ENCODE peak calls at places on chromosomes 11 and 22, in four cellular contexts. R is fibroblast of pulmonary artery; V is activated naive CD4-positive, alpha-beta T cell; S is transverse colon. G is an unnamed sample.

GRCh38 chr11:71504526-71504925 is 22.5 kb upstream of the KRTAP5-7 start:
- DNase-seq in R (no peak), V (no peak), S (no peak), G (no peak)

GRCh38 chr11:125637840-125638239 is 12.9 kb downstream of the CHEK1 start:
- DNase-seq in S (no peak), R (no peak), V (no peak), G (no peak)

GRCh38 chr22:30459206-30460052 is 12.4 kb downstream of the SEC14L3 start:
- DNase-seq in R (peak; percentile 42), S (no peak), V (no peak), G (no peak)

GRCh38 chr11:404551-405264 is 10.1 kb downstream of the SIGIRR start:
- DNase-seq in V (no peak), S (no peak), R (no peak), G (no peak)

GRCh38 chr11:113557926-113558325 is 82.7 kb upstream of the DRD2 start:
- DNase-seq in V (no peak), S (no peak), R (no peak), G (no peak)

GRCh38 chr11:69427337-69427736 is 54.1 kb upstream of the LINC01488 start:
- DNase-seq in S (no peak), V (no peak), R (no peak), G (no peak)

GRCh38 chr22:36860821-36861659 is at the start of gene NCF4:
- DNase-seq in S (peak; percentile 77), R (no peak), V (no peak), G (no peak)

GRCh38 chr11:121451982-121452608 is at the start of gene SORL1:
- DNase-seq in R (peak; percentile 33), S (peak; percentile 83), V (peak; percentile 25), G (no peak)

GRCh38 chr11:59802639-59803176 is 7.9 kb downstream of the MRPL16 start:
- DNase-seq in S (no peak), V (no peak), R (peak; percentile 76), G (peak; percentile 58)

GRCh38 chr11:36056160-36056751 is 112.4 kb downstream of the LDLRAD3 start:
- DNase-seq in R (peak; percentile 80), V (no peak), S (no peak), G (peak; percentile 26)

GRCh38 chr11:63910605-63911195 is 6.3 kb downstream of the RCOR2 start:
- DNase-seq in S (no peak), R (no peak), V (no peak), G (no peak)

GRCh38 chr11:1205121-1205986 is 17.5 kb upstream of the MUC5B start:
- DNase-seq in S (peak; percentile 10), R (no peak), V (no peak), G (no peak)

GRCh38 chr11:72586591-72587090 is 87.6 kb downstream of the PDE2A start:
- DNase-seq in S (no peak), V (no peak), R (no peak), G (no peak)

GRCh38 chr22:29722151-29722550 is 2.3 kb downstream of the CABP7 start:
- DNase-seq in R (no peak), S (no peak), V (no peak), G (no peak)

GRCh38 chr11:104918113-104918824 is 20.0 kb upstream of the CASP12 start:
- DNase-seq in R (peak; percentile 90), V (no peak), S (no peak), G (peak; percentile 67)

GRCh38 chr11:28086569-28086968 is 21.4 kb downstream of the KIF18A start:
- DNase-seq in R (peak; percentile 39), V (no peak), S (no peak), G (peak; percentile 42)

GRCh38 chr11:116874251-116874650 is 36.8 kb upstream of the APOA1 start:
- DNase-seq in V (no peak), R (peak; percentile 39), S (no peak), G (peak; percentile 29)

GRCh38 chr22:44448271-44448780 is 49.7 kb downstream of the RTL6 start:
- DNase-seq in S (peak; percentile 48), R (peak; percentile 96), V (no peak), G (peak; percentile 90)

GRCh38 chr11:128157423-128158298 is 429.7 kb downstream of the ETS1 start:
- DNase-seq in S (peak; percentile 33), V (no peak), R (peak; percentile 89), G (peak; percentile 66)

GRCh38 chr11:18347471-18348125 is 25.2 kb downstream of the GTF2H1 start:
- DNase-seq in S (no peak), R (peak; percentile 43), V (no peak), G (peak; percentile 48)

GRCh38 chr22:25741692-25742626 is at the start of gene MYO18B:
- DNase-seq in R (no peak), V (no peak), S (no peak), G (no peak)

GRCh38 chr22:24066260-24066659 is 55.2 kb downstream of the CABIN1 start:
- DNase-seq in S (no peak), V (no peak), R (no peak), G (no peak)

GRCh38 chr22:39388261-39389011 is 11.1 kb upstream of the TAB1 start:
- DNase-seq in R (peak; percentile 84), V (peak; percentile 27), S (peak; percentile 84), G (peak; percentile 81)

GRCh38 chr11:79758325-79758724 is 317.5 kb upstream of the TENM4 start:
- DNase-seq in V (no peak), R (no peak), S (no peak), G (no peak)

GRCh38 chr11:110962907-110963306 is 250.7 kb upstream of the ARHGAP20 start:
- DNase-seq in R (no peak), S (no peak), V (no peak), G (no peak)

GRCh38 chr11:119101367-119101758 is 290 bp downstream of the DPAGT1 start:
- DNase-seq in R (no peak), S (peak; percentile 44), V (no peak), G (peak; percentile 20)

GRCh38 chr11:75597636-75598035 is 35.6 kb downstream of the SERPINH1 start:
- DNase-seq in V (no peak), R (peak; percentile 44), S (no peak), G (peak; percentile 29)

GRCh38 chr11:44057340-44057739 is 8.7 kb upstream of the ACCS start:
- DNase-seq in R (peak; percentile 20), S (no peak), V (no peak), G (no peak)

GRCh38 chr11:34086554-34087278 is 18.7 kb upstream of the NAT10 start:
- DNase-seq in R (no peak), V (no peak), S (no peak), G (no peak)

GRCh38 chr11:129591527-129591926 is 215.9 kb downstream of the BARX2 start:
- DNase-seq in V (no peak), R (no peak), S (no peak), G (no peak)

GRCh38 chr11:103395612-103396011 is 286.4 kb downstream of the DYNC2H1 start:
- DNase-seq in V (no peak), S (no peak), R (peak; percentile 57), G (peak; percentile 12)

GRCh38 chr22:41598081-41598480 is 8.4 kb upstream of the PMM1 start:
- DNase-seq in S (no peak), R (peak; percentile 77), V (no peak), G (peak; percentile 86)

G was measured in brain microvascular endothelial cell.